ENCODE peak calls at places on chromosome 9, in four cellular contexts. One of them, this sample, is unnamed.

GRCh38 chr9:132220069-132220468 is 58.2 kb downstream of the NTNG2 start:
- DNase-seq in heart right ventricle: no peak
- DNase-seq in hepatocyte: no peak
- DNase-seq in GM10248: no peak
- DNase-seq in this sample: no peak

GRCh38 chr9:123473226-123473625 is 117.2 kb downstream of the CRB2 start:
- DNase-seq in heart right ventricle: no peak
- DNase-seq in hepatocyte: peak; percentile 29
- DNase-seq in GM10248: no peak
- DNase-seq in this sample: no peak

GRCh38 chr9:127660886-127661285 is 45.9 kb upstream of the CFAP157 start:
- DNase-seq in GM10248: no peak
- DNase-seq in heart right ventricle: no peak
- DNase-seq in hepatocyte: no peak
- DNase-seq in this sample: no peak

GRCh38 chr9:93128011-93128714 is 5.9 kb downstream of the NINJ1 start:
- DNase-seq in heart right ventricle: no peak
- DNase-seq in GM10248: no peak
- DNase-seq in hepatocyte: peak; percentile 4
- DNase-seq in this sample: peak; percentile 64

GRCh38 chr9:91034976-91035824 is 233.6 kb downstream of the SYK start:
- DNase-seq in GM10248: peak; percentile 42
- DNase-seq in hepatocyte: no peak
- DNase-seq in heart right ventricle: no peak
- DNase-seq in this sample: no peak

GRCh38 chr9:120423812-120424211 is 156.2 kb downstream of the CDK5RAP2 start:
- DNase-seq in GM10248: no peak
- DNase-seq in hepatocyte: no peak
- DNase-seq in heart right ventricle: no peak
- DNase-seq in this sample: no peak

GRCh38 chr9:89359636-89360315 is 41.5 kb downstream of the SECISBP2 start:
- DNase-seq in hepatocyte: no peak
- DNase-seq in GM10248: no peak
- DNase-seq in heart right ventricle: no peak
- DNase-seq in this sample: no peak

GRCh38 chr9:89478821-89479668 is 18.9 kb downstream of the SEMA4D start:
- DNase-seq in hepatocyte: no peak
- DNase-seq in GM10248: no peak
- DNase-seq in heart right ventricle: no peak
- DNase-seq in this sample: no peak

GRCh38 chr9:88477300-88477751 is 57.7 kb upstream of the NXNL2 start:
- DNase-seq in heart right ventricle: no peak
- DNase-seq in GM10248: no peak
- DNase-seq in hepatocyte: no peak
- DNase-seq in this sample: no peak

GRCh38 chr9:68417762-68418161 is 61.4 kb downstream of the PGM5 start:
- DNase-seq in GM10248: no peak
- DNase-seq in heart right ventricle: no peak
- DNase-seq in hepatocyte: no peak
- DNase-seq in this sample: no peak

GRCh38 chr9:137757139-137757538 is 120.4 kb upstream of the CACNA1B start:
- DNase-seq in heart right ventricle: peak; percentile 60
- DNase-seq in GM10248: no peak
- DNase-seq in hepatocyte: no peak
- DNase-seq in this sample: no peak

GRCh38 chr9:92151691-92152393 is 36.6 kb upstream of the SPTLC1 start:
- DNase-seq in heart right ventricle: no peak
- DNase-seq in GM10248: no peak
- DNase-seq in hepatocyte: peak; percentile 44
- DNase-seq in this sample: no peak

GRCh38 chr9:89555426-89556375 is 49.1 kb upstream of the GADD45G start:
- DNase-seq in heart right ventricle: no peak
- DNase-seq in GM10248: peak; percentile 65
- DNase-seq in hepatocyte: no peak
- DNase-seq in this sample: no peak

GRCh38 chr9:3954228-3954949 is 345.5 kb downstream of the GLIS3 start:
- DNase-seq in hepatocyte: no peak
- DNase-seq in GM10248: no peak
- DNase-seq in heart right ventricle: no peak
- DNase-seq in this sample: no peak

GRCh38 chr9:129237195-129237611 is 59.1 kb upstream of the IER5L start:
- DNase-seq in hepatocyte: peak; percentile 49
- DNase-seq in heart right ventricle: no peak
- DNase-seq in GM10248: no peak
- DNase-seq in this sample: no peak

GRCh38 chr9:86655147-86655546 is 292.2 kb downstream of the GAS1 start:
- DNase-seq in heart right ventricle: no peak
- DNase-seq in hepatocyte: no peak
- DNase-seq in GM10248: no peak
- DNase-seq in this sample: no peak

GRCh38 chr9:84170521-84171141 is 169.9 kb downstream of the SLC28A3 start:
- DNase-seq in heart right ventricle: peak; percentile 83
- DNase-seq in GM10248: no peak
- DNase-seq in hepatocyte: peak; percentile 66
- DNase-seq in this sample: no peak

GRCh38 chr9:74379718-74380117 is 117.4 kb upstream of the RORB start:
- DNase-seq in hepatocyte: peak; percentile 67
- DNase-seq in heart right ventricle: no peak
- DNase-seq in GM10248: no peak
- DNase-seq in this sample: no peak

GRCh38 chr9:130981002-130981760 is 27.8 kb upstream of the LAMC3 start:
- DNase-seq in heart right ventricle: no peak
- DNase-seq in hepatocyte: no peak
- DNase-seq in GM10248: no peak
- DNase-seq in this sample: no peak

GRCh38 chr9:113516840-113517577 is 53.5 kb downstream of the RGS3 start:
- DNase-seq in GM10248: peak; percentile 88
- DNase-seq in heart right ventricle: no peak
- DNase-seq in hepatocyte: no peak
- DNase-seq in this sample: no peak

GRCh38 chr9:70594546-70594945 is 180.1 kb upstream of the KLF9 start:
- DNase-seq in hepatocyte: no peak
- DNase-seq in GM10248: no peak
- DNase-seq in heart right ventricle: no peak
- DNase-seq in this sample: no peak

GRCh38 chr9:110875275-110875674 is 163.0 kb downstream of the LPAR1 start:
- DNase-seq in hepatocyte: no peak
- DNase-seq in heart right ventricle: peak; percentile 35
- DNase-seq in GM10248: peak; percentile 27
- DNase-seq in this sample: peak; percentile 62

GRCh38 chr9:125106285-125106893 is 36.9 kb downstream of the SCAI start:
- DNase-seq in heart right ventricle: no peak
- DNase-seq in hepatocyte: no peak
- DNase-seq in GM10248: no peak
- DNase-seq in this sample: no peak

GRCh38 chr9:125255781-125256391 is 5.7 kb upstream of the GAPVD1 start:
- DNase-seq in heart right ventricle: no peak
- DNase-seq in hepatocyte: peak; percentile 38
- DNase-seq in GM10248: no peak
- DNase-seq in this sample: no peak

GRCh38 chr9:105835721-105836120 is 141.4 kb downstream of the TMEM38B start:
- DNase-seq in GM10248: no peak
- DNase-seq in hepatocyte: no peak
- DNase-seq in heart right ventricle: no peak
- DNase-seq in this sample: peak; percentile 62

GRCh38 chr9:120919639-120920494 is 6.7 kb downstream of the TRAF1 start:
- DNase-seq in heart right ventricle: no peak
- DNase-seq in hepatocyte: no peak
- DNase-seq in GM10248: no peak
- DNase-seq in this sample: no peak

This sample was measured in left lung.